ENCODE peak calls at places on chromosomes 4 and X, in eight cellular contexts. One of them, this sample, is unnamed.

GRCh38 chrX:39445336-39445735 is 644.1 kb downstream of the MID1IP1 start:
- DNase-seq in A549: peak
- DNase-seq in breast epithelium: no peak
- DNase-seq in lower leg skin: no peak
- DNase-seq in astrocyte: no peak
- DNase-seq in lower lobe of right lung: no peak
- DNase-seq in GM23338: peak
- DNase-seq in heart right ventricle: no peak
- DNase-seq in this sample: peak

GRCh38 chrX:105706041-105706440 is 116.3 kb upstream of the NRK start:
- DNase-seq in A549: no peak
- DNase-seq in breast epithelium: no peak
- DNase-seq in lower leg skin: no peak
- DNase-seq in astrocyte: no peak
- DNase-seq in lower lobe of right lung: no peak
- DNase-seq in GM23338: no peak
- DNase-seq in heart right ventricle: no peak
- DNase-seq in this sample: no peak

GRCh38 chrX:48466696-48467095 is 3.4 kb downstream of the SLC38A5 start:
- DNase-seq in A549: no peak
- DNase-seq in breast epithelium: no peak
- DNase-seq in lower leg skin: no peak
- DNase-seq in astrocyte: no peak
- DNase-seq in lower lobe of right lung: no peak
- DNase-seq in GM23338: peak
- DNase-seq in heart right ventricle: no peak
- DNase-seq in this sample: peak

GRCh38 chr4:167873536-167873935 is 218.8 kb upstream of the ANXA10 start:
- DNase-seq in A549: no peak
- DNase-seq in breast epithelium: no peak
- DNase-seq in lower leg skin: no peak
- DNase-seq in astrocyte: no peak
- DNase-seq in lower lobe of right lung: no peak
- DNase-seq in GM23338: no peak
- DNase-seq in heart right ventricle: no peak
- DNase-seq in this sample: no peak

GRCh38 chrX:39642071-39642470 is 455.7 kb downstream of the BCOR start:
- DNase-seq in A549: no peak
- DNase-seq in breast epithelium: no peak
- DNase-seq in lower leg skin: no peak
- DNase-seq in astrocyte: no peak
- DNase-seq in lower lobe of right lung: no peak
- DNase-seq in GM23338: no peak
- DNase-seq in heart right ventricle: peak
- DNase-seq in this sample: no peak

GRCh38 chrX:101040197-101040596 is 11.7 kb downstream of the TRMT2B start:
- DNase-seq in A549: no peak
- DNase-seq in breast epithelium: no peak
- DNase-seq in lower leg skin: no peak
- DNase-seq in astrocyte: no peak
- DNase-seq in lower lobe of right lung: no peak
- DNase-seq in GM23338: no peak
- DNase-seq in heart right ventricle: no peak
- DNase-seq in this sample: no peak

GRCh38 chr4:6761540-6762243 is 20.8 kb upstream of the KIAA0232 start:
- DNase-seq in A549: no peak
- DNase-seq in breast epithelium: peak
- DNase-seq in lower leg skin: no peak
- DNase-seq in astrocyte: no peak
- DNase-seq in lower lobe of right lung: peak
- DNase-seq in GM23338: no peak
- DNase-seq in heart right ventricle: no peak
- DNase-seq in this sample: peak

GRCh38 chr4:98673978-98674377 is 15.6 kb upstream of the TSPAN5 start:
- DNase-seq in A549: no peak
- DNase-seq in breast epithelium: no peak
- DNase-seq in lower leg skin: no peak
- DNase-seq in astrocyte: peak
- DNase-seq in lower lobe of right lung: no peak
- DNase-seq in GM23338: no peak
- DNase-seq in heart right ventricle: no peak
- DNase-seq in this sample: no peak

GRCh38 chr4:182022899-182023298 is 220.3 kb upstream of the TENM3 start:
- DNase-seq in A549: no peak
- DNase-seq in breast epithelium: no peak
- DNase-seq in lower leg skin: no peak
- DNase-seq in astrocyte: peak
- DNase-seq in lower lobe of right lung: no peak
- DNase-seq in GM23338: no peak
- DNase-seq in heart right ventricle: no peak
- DNase-seq in this sample: no peak

DNA sequence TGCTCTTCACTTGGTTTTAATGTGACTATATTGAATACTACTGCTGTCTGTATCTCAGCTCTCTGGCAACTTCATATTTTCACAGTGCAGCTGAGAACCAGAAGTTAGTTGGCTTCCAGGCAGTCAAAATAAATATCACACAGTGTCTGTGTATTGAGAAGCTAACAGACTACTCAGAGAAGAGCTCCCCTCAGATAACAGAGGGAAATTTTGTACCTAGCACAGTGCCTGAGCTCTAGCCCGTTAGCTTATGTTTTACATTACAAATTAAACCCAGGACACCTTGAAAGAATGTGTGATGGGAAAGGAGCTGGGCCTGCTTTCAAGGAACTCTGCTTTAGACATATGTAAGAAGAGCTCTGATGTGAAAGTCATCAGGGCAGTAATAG is 22.7 kb downstream of the JADE1 start:
- DNase-seq in A549: no peak
- DNase-seq in breast epithelium: no peak
- DNase-seq in lower leg skin: no peak
- DNase-seq in astrocyte: no peak
- DNase-seq in lower lobe of right lung: no peak
- DNase-seq in GM23338: no peak
- DNase-seq in heart right ventricle: no peak
- DNase-seq in this sample: no peak
- TF ChIP-seq CTCF in A549: no peak
- TF ChIP-seq CTCF in breast epithelium: no peak
- TF ChIP-seq CTCF in lower leg skin: no peak
- TF ChIP-seq CTCF in astrocyte: no peak
- TF ChIP-seq CTCF in lower lobe of right lung: no peak
- TF ChIP-seq CTCF in GM23338: no peak
- TF ChIP-seq CTCF in heart right ventricle: no peak
- TF ChIP-seq CTCF in this sample: no peak

DNA sequence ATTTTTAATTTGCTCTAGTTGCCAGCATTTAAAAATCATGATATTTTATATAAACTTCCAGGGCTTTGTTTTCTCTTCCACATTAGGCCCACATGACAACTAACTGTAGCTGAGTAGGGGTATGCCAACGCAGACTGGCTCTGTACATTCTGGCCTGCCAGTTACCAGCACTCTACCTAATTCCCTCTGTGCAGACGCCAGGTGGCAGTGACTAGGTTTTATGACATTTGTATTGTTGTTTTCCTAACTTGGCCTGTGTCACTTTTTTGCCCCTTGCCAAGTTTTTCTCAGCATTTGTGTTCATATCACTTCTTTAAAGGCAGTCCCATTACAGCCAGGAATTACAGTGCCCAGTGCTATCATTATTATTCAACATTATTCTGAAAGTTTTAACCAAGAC is 347.5 kb downstream of the NKX6-1 start:
- DNase-seq in A549: peak
- DNase-seq in breast epithelium: no peak
- DNase-seq in lower leg skin: no peak
- DNase-seq in astrocyte: no peak
- DNase-seq in lower lobe of right lung: no peak
- DNase-seq in GM23338: peak
- DNase-seq in heart right ventricle: no peak
- DNase-seq in this sample: no peak
- TF ChIP-seq CTCF in A549: no peak
- TF ChIP-seq CTCF in breast epithelium: no peak
- TF ChIP-seq CTCF in lower leg skin: no peak
- TF ChIP-seq CTCF in astrocyte: no peak
- TF ChIP-seq CTCF in lower lobe of right lung: no peak
- TF ChIP-seq CTCF in GM23338: peak
- TF ChIP-seq CTCF in heart right ventricle: no peak
- TF ChIP-seq CTCF in this sample: no peak

GRCh38 chr4:4474496-4474895 is 67.4 kb downstream of the STX18 start:
- DNase-seq in A549: no peak
- DNase-seq in breast epithelium: no peak
- DNase-seq in lower leg skin: no peak
- DNase-seq in astrocyte: peak
- DNase-seq in lower lobe of right lung: no peak
- DNase-seq in GM23338: no peak
- DNase-seq in heart right ventricle: no peak
- DNase-seq in this sample: no peak
- TF ChIP-seq CTCF in A549: no peak
- TF ChIP-seq CTCF in breast epithelium: no peak
- TF ChIP-seq CTCF in lower leg skin: no peak
- TF ChIP-seq CTCF in astrocyte: no peak
- TF ChIP-seq CTCF in lower lobe of right lung: no peak
- TF ChIP-seq CTCF in GM23338: no peak
- TF ChIP-seq CTCF in heart right ventricle: no peak
- TF ChIP-seq CTCF in this sample: no peak

GRCh38 chrX:19991350-19991718 is 473 bp upstream of the BCLAF3 start:
- DNase-seq in A549: no peak
- DNase-seq in breast epithelium: no peak
- DNase-seq in lower leg skin: no peak
- DNase-seq in astrocyte: no peak
- DNase-seq in lower lobe of right lung: no peak
- DNase-seq in GM23338: no peak
- DNase-seq in heart right ventricle: no peak
- DNase-seq in this sample: peak

GRCh38 chrX:19990225-19990518 is 689 bp downstream of the BCLAF3 start:
- DNase-seq in A549: no peak
- DNase-seq in breast epithelium: no peak
- DNase-seq in lower leg skin: no peak
- DNase-seq in astrocyte: no peak
- DNase-seq in lower lobe of right lung: no peak
- DNase-seq in GM23338: no peak
- DNase-seq in heart right ventricle: no peak
- DNase-seq in this sample: no peak

GRCh38 chrX:19986531-19986930 is 4.3 kb downstream of the BCLAF3 start:
- DNase-seq in A549: no peak
- DNase-seq in breast epithelium: no peak
- DNase-seq in lower leg skin: no peak
- DNase-seq in astrocyte: no peak
- DNase-seq in lower lobe of right lung: no peak
- DNase-seq in GM23338: no peak
- DNase-seq in heart right ventricle: no peak
- DNase-seq in this sample: no peak

GRCh38 chrX:19990519-19991349 is at the start of gene BCLAF3:
- DNase-seq in A549: peak
- DNase-seq in breast epithelium: peak
- DNase-seq in lower leg skin: peak
- DNase-seq in astrocyte: peak
- DNase-seq in lower lobe of right lung: peak
- DNase-seq in GM23338: peak
- DNase-seq in heart right ventricle: peak
- DNase-seq in this sample: peak

DNA sequence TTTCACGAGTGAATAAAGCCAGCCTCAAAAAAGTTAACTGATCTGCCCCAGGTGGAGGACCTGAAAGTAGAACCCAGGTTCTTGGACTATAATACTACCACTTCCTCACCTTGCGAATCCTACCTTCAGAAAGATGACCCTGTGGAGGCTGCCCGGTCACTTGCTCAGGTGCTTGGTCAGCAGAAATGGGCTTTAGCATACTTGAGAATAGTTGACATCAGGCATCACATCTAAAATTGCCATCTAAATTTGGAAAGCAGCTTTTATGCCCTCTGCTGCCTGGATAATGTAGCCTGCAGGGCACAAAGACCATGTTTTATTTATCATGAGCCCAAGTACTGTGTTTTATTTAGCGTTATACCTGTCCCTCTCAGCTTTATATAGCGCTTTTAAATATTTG is 3.0 kb downstream of the BCLAF3 start:
- DNase-seq in A549: no peak
- DNase-seq in breast epithelium: no peak
- DNase-seq in lower leg skin: no peak
- DNase-seq in astrocyte: no peak
- DNase-seq in lower lobe of right lung: no peak
- DNase-seq in GM23338: no peak
- DNase-seq in heart right ventricle: no peak
- DNase-seq in this sample: no peak
- TF ChIP-seq CTCF in A549: no peak
- TF ChIP-seq CTCF in breast epithelium: no peak
- TF ChIP-seq CTCF in lower leg skin: no peak
- TF ChIP-seq CTCF in astrocyte: no peak
- TF ChIP-seq CTCF in lower lobe of right lung: no peak
- TF ChIP-seq CTCF in GM23338: no peak
- TF ChIP-seq CTCF in heart right ventricle: no peak
- TF ChIP-seq CTCF in this sample: no peak

GRCh38 chr4:113847710-113848109 is 86.2 kb upstream of the CAMK2D start:
- DNase-seq in A549: no peak
- DNase-seq in breast epithelium: no peak
- DNase-seq in lower leg skin: no peak
- DNase-seq in astrocyte: no peak
- DNase-seq in lower lobe of right lung: no peak
- DNase-seq in GM23338: no peak
- DNase-seq in heart right ventricle: no peak
- DNase-seq in this sample: no peak
- TF ChIP-seq CTCF in A549: no peak
- TF ChIP-seq CTCF in breast epithelium: no peak
- TF ChIP-seq CTCF in lower leg skin: no peak
- TF ChIP-seq CTCF in astrocyte: no peak
- TF ChIP-seq CTCF in lower lobe of right lung: no peak
- TF ChIP-seq CTCF in GM23338: no peak
- TF ChIP-seq CTCF in heart right ventricle: no peak
- TF ChIP-seq CTCF in this sample: no peak

This sample was measured in activated CD8-positive, alpha-beta T cell treated with anti-CD3 and anti-CD28 coated beads for 36 hours.